ENCODE peak calls at places on chromosomes 7 and 10, in six cellular contexts. F is IMR-90, Z is adrenal gland, M is GM12878, D is suprapubic skin, G is A549. I is an unnamed sample.

GRCh38 chr10:109374215-109374614 is 549.1 kb downstream of the XPNPEP1 start:
- DNase-seq in D (no peak), M (no peak), Z (no peak), G (no peak), F (peak; percentile 78), I (no peak)

GRCh38 chr7:1781369-1781768 is 111.3 kb downstream of the ELFN1 start:
- DNase-seq in F (no peak), M (no peak), G (no peak), D (peak; percentile 15), Z (no peak), I (no peak)

GRCh38 chr7:6015917-6016652 is 7.0 kb downstream of the AIMP2 start:
- DNase-seq in G (no peak), F (peak; percentile 95), Z (peak; percentile 83), D (peak; percentile 76), M (no peak), I (no peak)

GRCh38 chr7:25282194-25282593 is 53.9 kb upstream of the NPVF start:
- DNase-seq in M (no peak), D (no peak), F (no peak), Z (no peak), G (no peak), I (no peak)

GRCh38 chr7:87370660-87371180 is 25.3 kb downstream of the CROT start:
- DNase-seq in F (peak; percentile 78), M (no peak), Z (no peak), G (peak; percentile 35), D (no peak), I (no peak)

GRCh38 chr7:3149231-3149960 is 105.7 kb upstream of the CARD11 start:
- DNase-seq in M (no peak), G (no peak), F (no peak), Z (no peak), D (no peak), I (peak; percentile 61)

GRCh38 chr7:145732521-145732920 is 384.1 kb upstream of the CNTNAP2 start:
- DNase-seq in F (no peak), M (no peak), Z (no peak), D (no peak), G (no peak), I (no peak)

GRCh38 chr7:10076661-10077300 is 896.9 kb upstream of the PHF14 start:
- DNase-seq in Z (no peak), M (no peak), F (no peak), D (no peak), G (no peak), I (no peak)

GRCh38 chr7:114791771-114792170 is 130.1 kb upstream of the MDFIC start:
- DNase-seq in Z (no peak), F (peak; percentile 11), D (no peak), G (no peak), M (no peak), I (no peak)

GRCh38 chr7:66847879-66848810 is 72.9 kb upstream of the TMEM248 start:
- DNase-seq in F (peak; percentile 91), G (peak; percentile 59), M (no peak), Z (no peak), D (no peak), I (no peak)

GRCh38 chr7:148380581-148381419 is 209.8 kb upstream of the C7orf33 start:
- DNase-seq in D (no peak), G (no peak), F (no peak), M (no peak), Z (no peak), I (no peak)

GRCh38 chr7:123070702-123071286 is 75.3 kb upstream of the TAS2R16 start:
- DNase-seq in F (no peak), Z (no peak), G (peak; percentile 39), M (no peak), D (no peak), I (no peak)

GRCh38 chr7:94313926-94314325 is 80.8 kb upstream of the COL1A2 start:
- DNase-seq in F (peak; percentile 55), M (no peak), G (no peak), Z (no peak), D (no peak), I (no peak)

GRCh38 chr10:92284112-92284704 is 6.7 kb downstream of the CPEB3 start:
- DNase-seq in M (no peak), F (no peak), G (no peak), Z (peak; percentile 10), D (no peak), I (peak; percentile 62)

GRCh38 chr10:92274071-92274470 is 16.8 kb downstream of the CPEB3 start:
- DNase-seq in D (no peak), M (no peak), Z (no peak), F (no peak), G (no peak), I (no peak)

GRCh38 chr10:92279297-92279696 is 11.6 kb downstream of the CPEB3 start:
- DNase-seq in D (no peak), F (peak; percentile 44), G (no peak), Z (no peak), M (no peak), I (no peak)
- H3K4me3 ChIP-seq in D (no peak overlapping the region), F (peak overlapping the region; percentile 32), G (no peak overlapping the region), Z (peak overlapping the region; percentile 51), M (no peak overlapping the region), I (no peak overlapping the region)

DNA sequence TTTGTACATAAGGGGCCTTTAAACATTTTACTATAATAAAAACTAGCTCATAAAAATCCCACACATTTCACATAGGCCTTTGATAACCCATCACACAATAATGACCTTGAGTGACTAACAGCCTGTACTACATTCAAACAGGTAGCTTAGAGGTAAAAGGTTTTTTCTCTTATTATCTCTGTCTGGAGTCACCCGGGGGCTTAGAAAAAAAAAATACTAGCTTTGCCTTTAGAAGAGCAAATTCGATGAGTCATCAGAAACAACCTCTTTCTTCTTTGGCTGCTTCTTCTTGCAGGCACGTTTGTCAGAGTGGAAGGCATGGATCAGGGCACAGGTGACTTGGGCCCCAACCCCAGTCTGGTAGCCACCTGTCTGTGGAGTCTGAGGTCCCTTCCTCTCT is 43.4 kb upstream of the ADO start:
- DNase-seq in M (no peak), F (no peak), G (no peak), D (no peak), Z (no peak), I (no peak)
- TF ChIP-seq POLR2A in M (no peak), F (no peak), G (no peak), D (no peak), Z (no peak), I (no peak)

DNA sequence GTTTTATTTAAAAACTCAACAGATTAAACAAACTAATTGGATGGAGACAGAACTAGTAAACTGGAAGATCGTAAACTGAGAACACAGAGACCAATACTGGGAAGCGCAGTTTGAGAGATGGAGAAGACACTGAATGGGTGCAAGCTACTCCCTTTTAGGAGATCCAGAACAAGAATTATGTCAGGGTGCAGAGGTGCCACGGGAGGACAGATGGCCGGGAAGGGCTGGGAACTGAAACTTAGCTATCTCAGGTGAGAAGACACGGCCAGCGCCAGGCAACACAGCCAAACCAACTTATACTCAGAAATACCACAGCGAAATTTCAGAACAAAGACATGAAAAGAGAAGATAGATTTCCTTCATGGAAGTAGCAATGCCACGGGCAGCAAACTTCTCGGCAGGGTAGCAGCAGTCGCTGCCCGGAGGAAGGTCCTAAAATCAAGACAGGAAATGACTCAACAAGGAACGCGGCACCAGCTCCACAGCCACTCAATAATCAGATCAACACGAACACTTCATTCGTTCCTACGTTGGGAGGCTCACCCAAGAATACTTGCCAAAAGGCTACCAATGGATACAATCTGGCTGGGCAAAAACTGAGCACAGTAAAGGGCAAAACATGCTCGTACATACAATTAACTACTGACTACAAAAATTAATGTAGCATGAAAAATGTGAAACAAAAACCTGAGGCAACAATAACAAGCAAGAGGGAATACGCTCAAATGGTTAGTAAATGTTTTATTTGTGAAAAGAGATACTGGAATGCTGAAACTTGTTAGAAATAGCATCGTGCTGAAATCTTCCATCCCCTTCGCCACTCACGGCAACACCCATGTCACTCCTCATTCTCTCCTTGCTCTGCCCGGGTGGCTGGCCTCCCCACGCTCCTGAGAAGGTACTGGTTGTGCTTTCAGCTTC is 2.2 kb upstream of the LRRC27 start:
- DNase-seq in D (peak; percentile 39), Z (no peak), F (peak; percentile 36), M (no peak), G (peak; percentile 72), I (peak; percentile 80)
- H3K4me3 ChIP-seq in D (peak overlapping the region; percentile 65), Z (peak overlapping the region; percentile 69), F (peak overlapping the region; percentile 40), M (peak overlapping the region; percentile 100), G (peak overlapping the region; percentile 86), I (peak overlapping the region; percentile 84)

GRCh38 chr10:21173964-21174669 is 277.0 kb upstream of the NEBL start:
- DNase-seq in M (no peak), G (peak; percentile 82), Z (peak; percentile 48), F (no peak), D (peak; percentile 75), I (peak; percentile 79)
- TF ChIP-seq POLR2A in M (no peak), G (peak; percentile 10), Z (peak; percentile 41), F (no peak), D (peak; percentile 37), I (no peak)

DNA sequence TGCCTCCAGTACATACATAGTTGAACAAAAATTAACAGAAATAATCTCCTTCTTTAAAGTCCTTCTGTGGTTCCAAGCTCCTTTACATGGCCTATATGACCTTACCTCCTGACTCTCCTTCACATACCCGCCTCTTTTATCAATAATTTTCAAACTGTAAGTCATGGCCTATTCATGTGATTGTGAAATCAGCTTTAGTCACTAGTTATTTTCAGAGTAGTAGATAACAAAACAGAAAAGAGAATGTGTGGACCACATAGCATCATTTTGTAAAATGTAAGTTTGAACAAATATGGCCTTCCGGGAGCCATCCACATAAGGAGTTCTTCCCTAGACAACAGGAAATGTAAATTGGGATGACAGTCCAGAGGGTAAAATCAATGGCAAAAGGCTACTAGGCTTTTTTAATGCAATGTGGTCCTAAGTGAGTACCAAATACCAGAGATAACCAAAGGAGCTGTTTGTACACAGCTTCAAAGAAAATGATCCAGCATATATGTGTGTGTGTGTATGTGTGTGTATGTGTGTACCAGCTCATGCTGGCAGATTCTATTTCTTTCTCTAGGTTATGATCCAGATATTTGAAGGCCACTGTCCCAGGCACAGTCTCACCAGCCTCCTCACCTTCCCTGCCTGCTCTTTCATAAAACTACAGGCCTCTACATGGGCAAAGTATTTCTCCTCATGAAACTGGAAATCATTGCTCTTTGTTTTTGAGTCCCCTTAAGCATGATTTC is 12.3 kb upstream of the FAM133B start:
- DNase-seq in F (peak; percentile 47), G (no peak), M (no peak), D (no peak), Z (no peak), I (no peak)
- H3K4me3 ChIP-seq in F (no peak overlapping the region), G (no peak overlapping the region), M (no peak overlapping the region), D (no peak overlapping the region), Z (no peak overlapping the region), I (no peak overlapping the region)

GRCh38 chr10:69056536-69057260 is 31.2 kb upstream of the SRGN start:
- DNase-seq in F (no peak), D (no peak), G (no peak), M (no peak), Z (no peak), I (no peak)

GRCh38 chr10:69057951-69058297 is 30.0 kb upstream of the SRGN start:
- DNase-seq in D (no peak), Z (no peak), F (peak; percentile 50), M (no peak), G (no peak), I (no peak)

GRCh38 chr10:69057261-69057950 is 30.5 kb upstream of the SRGN start:
- DNase-seq in F (no peak), D (no peak), Z (peak; percentile 55), M (no peak), G (no peak), I (peak; percentile 88)

GRCh38 chr10:69055241-69055640 is 32.7 kb upstream of the SRGN start:
- DNase-seq in M (no peak), Z (no peak), D (no peak), F (no peak), G (no peak), I (no peak)

GRCh38 chr10:69056129-69056528 is 31.8 kb upstream of the SRGN start:
- DNase-seq in G (no peak), Z (peak; percentile 43), M (no peak), D (no peak), F (no peak), I (peak; percentile 89)
- TF ChIP-seq POLR2A in G (no peak), Z (no peak), M (no peak), D (no peak), F (no peak), I (no peak)

GRCh38 chr7:156661637-156662036 is 21.1 kb downstream of the RNF32 start:
- DNase-seq in Z (no peak), F (no peak), M (no peak), D (no peak), G (no peak), I (no peak)
- H3K4me3 ChIP-seq in Z (no peak overlapping the region), F (no peak overlapping the region), M (no peak overlapping the region), D (no peak overlapping the region), G (no peak overlapping the region), I (no peak overlapping the region)